ENCODE peak calls at places on chromosomes 7 and 10, in five cellular contexts. Z is fibroblast of villous mesenchyme, A is NCI-H1092, X is H4, R is OCI-LY7. C is an unnamed sample.

GRCh38 chr7:17142831-17143541 is 155.5 kb upstream of the AHR start:
- DNase-seq in Z (peak), A (no peak), X (no peak), R (no peak), C (peak)

GRCh38 chr7:155787171-155787851 is 25.0 kb downstream of the SHH start:
- DNase-seq in Z (peak), A (no peak), X (no peak), R (no peak), C (no peak)

GRCh38 chr10:70751991-70752390 is 33.2 kb downstream of the TBATA start:
- DNase-seq in Z (no peak), A (no peak), X (no peak), R (no peak), C (no peak)

GRCh38 chr7:79778786-79779382 is 325.4 kb upstream of the MAGI2 start:
- DNase-seq in Z (peak), A (no peak), X (peak), R (no peak), C (no peak)

GRCh38 chr10:113626809-113627370 is 37.0 kb downstream of the NRAP start:
- DNase-seq in Z (no peak), A (no peak), X (no peak), R (no peak), C (no peak)

GRCh38 chr7:141558544-141559183 is 7.5 kb downstream of the AGK start:
- DNase-seq in Z (peak), A (peak), X (no peak), R (no peak), C (no peak)

GRCh38 chr10:108187396-108188012 is 1023.0 kb upstream of the SORCS1 start:
- DNase-seq in Z (peak), A (no peak), X (no peak), R (no peak), C (no peak)

GRCh38 chr10:28432210-28432676 is 100.7 kb upstream of the WAC start:
- DNase-seq in Z (peak), A (peak), X (peak), R (peak), C (peak)

GRCh38 chr7:36667007-36667406 is 57.3 kb downstream of the AOAH start:
- DNase-seq in Z (peak), A (no peak), X (peak), R (no peak), C (no peak)

GRCh38 chr7:44258865-44259546 is 58.2 kb downstream of the YKT6 start:
- DNase-seq in Z (no peak), A (no peak), X (no peak), R (no peak), C (no peak)

GRCh38 chr10:103466734-103467133 is 8.0 kb upstream of the CALHM1 start:
- DNase-seq in Z (peak), A (no peak), X (no peak), R (no peak), C (no peak)

GRCh38 chr10:79403441-79404230 is 41.8 kb downstream of the ZCCHC24 start:
- DNase-seq in Z (peak), A (no peak), X (peak), R (no peak), C (no peak)

GRCh38 chr7:140059288-140060242 is 3.2 kb downstream of the PARP12 start:
- DNase-seq in Z (peak), A (peak), X (peak), R (no peak), C (peak)

GRCh38 chr10:31148955-31149354 is 117.3 kb upstream of the ZNF438 start:
- DNase-seq in Z (no peak), A (no peak), X (no peak), R (no peak), C (no peak)

GRCh38 chr10:31754803-31755624 is 173.6 kb downstream of the ARHGAP12 start:
- DNase-seq in Z (no peak), A (no peak), X (no peak), R (no peak), C (no peak)

GRCh38 chr10:78528749-78529204 is 495.1 kb downstream of the RPS24 start:
- DNase-seq in Z (no peak), A (peak), X (no peak), R (no peak), C (peak)

GRCh38 chr10:116211682-116212081 is 61.3 kb downstream of the GFRA1 start:
- DNase-seq in Z (peak), A (no peak), X (peak), R (no peak), C (no peak)

GRCh38 chr10:50431791-50432190 is 180.5 kb upstream of the ASAH2 start:
- DNase-seq in Z (no peak), A (no peak), X (no peak), R (no peak), C (no peak)

GRCh38 chr10:114026189-114027040 is 17.3 kb upstream of the ADRB1 start:
- DNase-seq in Z (peak), A (no peak), X (peak), R (peak), C (no peak)

GRCh38 chr10:89419548-89419947 is 5.2 kb downstream of the IFIT5 start:
- DNase-seq in Z (peak), A (no peak), X (no peak), R (peak), C (no peak)

GRCh38 chr10:61408065-61408464 is 45.1 kb downstream of the TMEM26 start:
- DNase-seq in Z (peak), A (no peak), X (no peak), R (no peak), C (no peak)

GRCh38 chr10:15200626-15201025 is 32.1 kb upstream of the NMT2 start:
- DNase-seq in Z (peak), A (no peak), X (peak), R (no peak), C (peak)

GRCh38 chr10:46787321-46787615 is 124.0 kb upstream of the PTPN20 start:
- DNase-seq in Z (peak), A (no peak), X (peak), R (peak), C (peak)

GRCh38 chr10:97685395-97685958 is 1.6 kb downstream of the AVPI1 start:
- DNase-seq in Z (peak), A (no peak), X (peak), R (no peak), C (peak)

GRCh38 chr7:342681-343216 is 52.8 kb downstream of the FOXL3 start:
- DNase-seq in Z (no peak), A (no peak), X (no peak), R (no peak), C (no peak)

GRCh38 chr7:97012293-97013005 is 7.1 kb downstream of the DLX6 start:
- DNase-seq in Z (no peak), A (no peak), X (no peak), R (no peak), C (no peak)

GRCh38 chr10:4772202-4772570 is 53.8 kb upstream of the AKR1E2 start:
- DNase-seq in Z (no peak), A (no peak), X (no peak), R (no peak), C (no peak)

GRCh38 chr7:146478975-146479492 is 362.4 kb downstream of the CNTNAP2 start:
- DNase-seq in Z (no peak), A (no peak), X (no peak), R (no peak), C (no peak)

GRCh38 chr10:12980080-12980656 is 21.3 kb downstream of the CCDC3 start:
- DNase-seq in Z (no peak), A (peak), X (no peak), R (no peak), C (no peak)

GRCh38 chr10:6364893-6365292 is 162.2 kb downstream of the PFKFB3 start:
- DNase-seq in Z (no peak), A (no peak), X (no peak), R (no peak), C (no peak)

GRCh38 chr7:76506081-76506440 is 4.3 kb upstream of the UPK3B start:
- DNase-seq in Z (no peak), A (no peak), X (no peak), R (no peak), C (no peak)

GRCh38 chr7:155809947-155810606 is 2.2 kb downstream of the SHH start:
- DNase-seq in Z (no peak), A (no peak), X (no peak), R (no peak), C (no peak)

GRCh38 chr7:149741629-149742028 is 31.8 kb downstream of the ZNF467 start:
- DNase-seq in Z (no peak), A (peak), X (peak), R (peak), C (peak)

GRCh38 chr10:26367771-26368170 is 70.4 kb upstream of the APBB1IP start:
- DNase-seq in Z (peak), A (no peak), X (peak), R (peak), C (peak)

GRCh38 chr10:87657370-87657769 is 2.3 kb upstream of the PAPSS2 start:
- DNase-seq in Z (peak), A (no peak), X (no peak), R (no peak), C (no peak)